ENCODE peak calls at places on chromosomes 16 and 17, in seven cellular contexts. One of them, this sample, is unnamed. For H3K36me3, the result is how much of the 10 kb centered on the place peaks cover.

GRCh38 chr17:6704472-6705052 is 8.6 kb downstream of the SLC13A5 start:
- DNase-seq in colonic mucosa: no peak
- DNase-seq in GM23248: no peak
- DNase-seq in Caco-2: no peak
- DNase-seq in lung: no peak
- DNase-seq in left lung: no peak
- DNase-seq in H7: no peak
- DNase-seq in this sample: peak

GRCh38 chr16:79600636-79601091 is at the start of gene MAF:
- DNase-seq in colonic mucosa: peak
- DNase-seq in GM23248: peak
- DNase-seq in Caco-2: peak
- DNase-seq in lung: peak
- DNase-seq in left lung: peak
- DNase-seq in H7: peak
- DNase-seq in this sample: peak

GRCh38 chr16:15894571-15895358 is 6.4 kb upstream of the CEP20 start:
- DNase-seq in colonic mucosa: no peak
- DNase-seq in GM23248: no peak
- DNase-seq in Caco-2: no peak
- DNase-seq in lung: no peak
- DNase-seq in left lung: no peak
- DNase-seq in H7: no peak
- DNase-seq in this sample: no peak

GRCh38 chr17:45753645-45754225 is 30.4 kb upstream of the CRHR1 start:
- DNase-seq in colonic mucosa: no peak
- DNase-seq in GM23248: no peak
- DNase-seq in Caco-2: no peak
- DNase-seq in lung: no peak
- DNase-seq in left lung: no peak
- DNase-seq in H7: no peak
- DNase-seq in this sample: no peak

GRCh38 chr16:6528217-6528616 is 804.4 kb upstream of the RBFOX1 start:
- DNase-seq in colonic mucosa: no peak
- DNase-seq in GM23248: no peak
- DNase-seq in Caco-2: no peak
- DNase-seq in lung: no peak
- DNase-seq in left lung: no peak
- DNase-seq in H7: no peak
- DNase-seq in this sample: no peak

GRCh38 chr16:74271879-74272278 is 24.7 kb upstream of the PSMD7 start:
- DNase-seq in colonic mucosa: no peak
- DNase-seq in GM23248: peak
- DNase-seq in Caco-2: no peak
- DNase-seq in lung: no peak
- DNase-seq in left lung: no peak
- DNase-seq in H7: no peak
- DNase-seq in this sample: no peak

GRCh38 chr17:9360610-9361571 is 214.7 kb downstream of the STX8 start:
- DNase-seq in colonic mucosa: no peak
- DNase-seq in GM23248: peak
- DNase-seq in Caco-2: no peak
- DNase-seq in lung: peak
- DNase-seq in left lung: no peak
- DNase-seq in H7: no peak
- DNase-seq in this sample: peak

GRCh38 chr16:12876778-12877177 is 24.6 kb upstream of the SHISA9 start:
- DNase-seq in colonic mucosa: no peak
- DNase-seq in GM23248: no peak
- DNase-seq in Caco-2: no peak
- DNase-seq in lung: no peak
- DNase-seq in left lung: no peak
- DNase-seq in H7: no peak
- DNase-seq in this sample: no peak

GRCh38 chr16:17963185-17963836 is 373.2 kb downstream of the NPIPA8 start:
- DNase-seq in colonic mucosa: no peak
- DNase-seq in GM23248: no peak
- DNase-seq in Caco-2: no peak
- DNase-seq in lung: no peak
- DNase-seq in left lung: no peak
- DNase-seq in H7: no peak
- DNase-seq in this sample: no peak

DNA sequence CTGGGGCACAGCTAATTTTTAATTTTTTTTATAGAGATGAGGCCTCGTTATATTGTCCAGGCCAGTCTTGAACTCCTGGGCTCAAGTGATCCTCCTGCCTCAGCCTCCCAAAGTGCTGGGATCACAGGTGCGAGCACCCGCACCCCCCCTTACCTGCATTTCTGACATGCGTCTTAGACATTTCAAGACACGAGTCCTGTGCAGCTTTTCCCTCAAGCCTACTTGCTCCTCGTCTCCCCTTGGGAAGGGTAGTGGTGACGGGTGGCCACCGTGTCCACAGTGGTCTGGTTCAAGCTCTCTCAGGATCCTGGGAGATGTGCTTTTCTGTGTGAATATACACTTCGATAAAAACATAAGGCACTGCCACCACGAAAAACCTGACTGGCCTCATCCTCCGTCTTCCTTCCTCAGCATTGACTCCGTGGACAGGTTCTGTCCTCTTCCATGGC is 9.6 kb downstream of the CANT1 start:
- DNase-seq in colonic mucosa: no peak
- DNase-seq in GM23248: no peak
- DNase-seq in Caco-2: peak
- DNase-seq in lung: no peak
- DNase-seq in left lung: no peak
- DNase-seq in H7: no peak
- DNase-seq in this sample: no peak
- H3K36me3 ChIP-seq in colonic mucosa: under half
- H3K36me3 ChIP-seq in GM23248: under half
- H3K36me3 ChIP-seq in Caco-2: under half
- H3K36me3 ChIP-seq in lung: under half
- H3K36me3 ChIP-seq in left lung: under half
- H3K36me3 ChIP-seq in H7: under half
- H3K36me3 ChIP-seq in this sample: under half

GRCh38 chr16:1751946-1752345 is 19.4 kb downstream of the NME3 start:
- DNase-seq in colonic mucosa: no peak
- DNase-seq in GM23248: no peak
- DNase-seq in Caco-2: no peak
- DNase-seq in lung: no peak
- DNase-seq in left lung: no peak
- DNase-seq in H7: no peak
- DNase-seq in this sample: no peak

GRCh38 chr16:1747934-1748333 is 23.4 kb downstream of the NME3 start:
- DNase-seq in colonic mucosa: no peak
- DNase-seq in GM23248: no peak
- DNase-seq in Caco-2: no peak
- DNase-seq in lung: no peak
- DNase-seq in left lung: no peak
- DNase-seq in H7: no peak
- DNase-seq in this sample: peak

GRCh38 chr16:1754204-1754603 is 17.1 kb downstream of the NME3 start:
- DNase-seq in colonic mucosa: no peak
- DNase-seq in GM23248: no peak
- DNase-seq in Caco-2: no peak
- DNase-seq in lung: no peak
- DNase-seq in left lung: no peak
- DNase-seq in H7: no peak
- DNase-seq in this sample: no peak

GRCh38 chr16:1749152-1750117 is 21.9 kb downstream of the NME3 start:
- DNase-seq in colonic mucosa: no peak
- DNase-seq in GM23248: peak
- DNase-seq in Caco-2: no peak
- DNase-seq in lung: no peak
- DNase-seq in left lung: no peak
- DNase-seq in H7: no peak
- DNase-seq in this sample: no peak

DNA sequence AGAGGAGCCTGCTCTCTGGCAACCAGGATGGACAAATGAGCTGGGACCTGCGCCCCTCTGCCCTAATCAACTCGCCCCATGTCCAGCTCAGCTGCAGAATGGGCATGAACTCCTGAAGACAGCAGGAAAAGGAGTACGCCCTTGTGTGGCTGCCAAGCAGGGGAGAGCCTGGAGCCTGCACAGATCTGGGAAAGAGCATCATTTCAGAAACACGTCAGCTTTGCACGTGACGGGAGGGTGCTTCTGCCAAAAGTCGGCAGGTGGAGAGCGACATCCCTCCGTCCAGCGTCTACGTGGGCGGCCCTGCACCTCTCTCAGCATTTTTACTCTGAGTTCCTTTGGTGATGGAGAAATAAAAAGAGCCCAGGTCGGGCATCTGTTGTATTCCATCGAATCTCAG is 18.5 kb downstream of the NME3 start:
- DNase-seq in colonic mucosa: no peak
- DNase-seq in GM23248: no peak
- DNase-seq in Caco-2: no peak
- DNase-seq in lung: no peak
- DNase-seq in left lung: no peak
- DNase-seq in H7: no peak
- DNase-seq in this sample: no peak
- H3K36me3 ChIP-seq in colonic mucosa: under half
- H3K36me3 ChIP-seq in GM23248: under half
- H3K36me3 ChIP-seq in Caco-2: under half
- H3K36me3 ChIP-seq in lung: under half
- H3K36me3 ChIP-seq in left lung: under half
- H3K36me3 ChIP-seq in H7: under half
- H3K36me3 ChIP-seq in this sample: under half

GRCh38 chr17:37574427-37574826 is 34.8 kb downstream of the SYNRG start:
- DNase-seq in colonic mucosa: no peak
- DNase-seq in GM23248: no peak
- DNase-seq in Caco-2: no peak
- DNase-seq in lung: no peak
- DNase-seq in left lung: no peak
- DNase-seq in H7: no peak
- DNase-seq in this sample: no peak

GRCh38 chr17:37567137-37567927 is 41.9 kb downstream of the SYNRG start:
- DNase-seq in colonic mucosa: no peak
- DNase-seq in GM23248: peak
- DNase-seq in Caco-2: no peak
- DNase-seq in lung: no peak
- DNase-seq in left lung: no peak
- DNase-seq in H7: no peak
- DNase-seq in this sample: no peak

GRCh38 chr17:37568350-37569053 is 40.7 kb downstream of the SYNRG start:
- DNase-seq in colonic mucosa: no peak
- DNase-seq in GM23248: peak
- DNase-seq in Caco-2: no peak
- DNase-seq in lung: no peak
- DNase-seq in left lung: no peak
- DNase-seq in H7: no peak
- DNase-seq in this sample: no peak

GRCh38 chr17:37571674-37572073 is 37.5 kb downstream of the SYNRG start:
- DNase-seq in colonic mucosa: no peak
- DNase-seq in GM23248: no peak
- DNase-seq in Caco-2: no peak
- DNase-seq in lung: no peak
- DNase-seq in left lung: no peak
- DNase-seq in H7: no peak
- DNase-seq in this sample: no peak

GRCh38 chr17:37570527-37571093 is 38.6 kb downstream of the SYNRG start:
- DNase-seq in colonic mucosa: peak
- DNase-seq in GM23248: peak
- DNase-seq in Caco-2: peak
- DNase-seq in lung: peak
- DNase-seq in left lung: peak
- DNase-seq in H7: peak
- DNase-seq in this sample: no peak
- H3K36me3 ChIP-seq in colonic mucosa: under half
- H3K36me3 ChIP-seq in GM23248: under half
- H3K36me3 ChIP-seq in Caco-2: under half
- H3K36me3 ChIP-seq in lung: under half
- H3K36me3 ChIP-seq in left lung: under half
- H3K36me3 ChIP-seq in H7: under half
- H3K36me3 ChIP-seq in this sample: under half

DNA sequence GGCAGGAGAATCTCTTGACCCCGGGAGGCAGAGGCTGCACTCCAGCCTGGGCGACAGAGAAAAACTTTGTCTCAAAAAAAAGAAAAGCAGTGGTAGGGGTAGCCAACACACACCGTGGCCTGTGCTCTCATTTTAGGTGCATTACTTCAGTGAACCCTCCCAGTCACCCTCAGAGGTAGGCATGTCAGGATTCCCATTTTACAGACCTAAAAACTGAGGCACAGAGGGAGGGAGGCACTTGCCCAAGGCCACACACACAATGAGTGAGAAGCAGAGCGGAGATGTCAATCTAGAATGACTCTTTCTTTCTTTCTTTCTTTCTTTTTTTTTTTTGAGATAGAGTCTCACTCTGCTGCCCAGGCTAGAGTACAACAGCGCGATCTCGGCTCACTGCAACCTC is 5.2 kb downstream of the COTL1 start:
- DNase-seq in colonic mucosa: no peak
- DNase-seq in GM23248: no peak
- DNase-seq in Caco-2: no peak
- DNase-seq in lung: no peak
- DNase-seq in left lung: no peak
- DNase-seq in H7: no peak
- DNase-seq in this sample: no peak
- H3K36me3 ChIP-seq in colonic mucosa: under half
- H3K36me3 ChIP-seq in GM23248: under half
- H3K36me3 ChIP-seq in Caco-2: under half
- H3K36me3 ChIP-seq in lung: under half
- H3K36me3 ChIP-seq in left lung: under half
- H3K36me3 ChIP-seq in H7: under half
- H3K36me3 ChIP-seq in this sample: under half

GRCh38 chr17:49707246-49707607 is 537 bp downstream of the SLC35B1 start:
- DNase-seq in colonic mucosa: no peak
- DNase-seq in GM23248: peak
- DNase-seq in Caco-2: no peak
- DNase-seq in lung: no peak
- DNase-seq in left lung: no peak
- DNase-seq in H7: peak
- DNase-seq in this sample: no peak
- H3K36me3 ChIP-seq in colonic mucosa: under half
- H3K36me3 ChIP-seq in GM23248: under half
- H3K36me3 ChIP-seq in Caco-2: under half
- H3K36me3 ChIP-seq in lung: under half
- H3K36me3 ChIP-seq in left lung: under half
- H3K36me3 ChIP-seq in H7: under half
- H3K36me3 ChIP-seq in this sample: under half

DNA sequence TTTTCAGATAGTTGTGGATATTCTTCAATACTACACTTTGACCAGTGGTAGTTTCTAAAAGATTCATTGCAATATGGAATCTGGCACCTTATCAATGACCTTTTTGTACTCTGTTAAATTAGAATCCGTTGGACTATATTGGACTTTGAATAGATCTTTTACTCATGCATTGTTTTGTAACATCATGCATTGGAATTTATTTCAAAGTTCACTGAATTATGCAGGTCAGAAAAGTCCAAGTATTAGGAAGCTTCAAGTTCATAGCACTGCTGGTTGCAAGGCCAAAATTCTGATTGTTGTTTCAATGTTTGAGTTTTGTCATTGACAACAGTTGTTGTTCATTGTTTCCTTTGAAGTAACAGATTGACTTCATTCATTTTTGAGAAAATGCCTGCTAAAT is 7.9 kb upstream of the DHRS11 start:
- DNase-seq in colonic mucosa: no peak
- DNase-seq in GM23248: no peak
- DNase-seq in Caco-2: no peak
- DNase-seq in lung: no peak
- DNase-seq in left lung: no peak
- DNase-seq in H7: no peak
- DNase-seq in this sample: no peak
- H3K36me3 ChIP-seq in colonic mucosa: under half
- H3K36me3 ChIP-seq in GM23248: half or more
- H3K36me3 ChIP-seq in Caco-2: under half
- H3K36me3 ChIP-seq in lung: half or more
- H3K36me3 ChIP-seq in left lung: under half
- H3K36me3 ChIP-seq in H7: under half
- H3K36me3 ChIP-seq in this sample: under half

GRCh38 chr17:4497101-4497824 is 1.4 kb upstream of the SPNS2 start:
- DNase-seq in colonic mucosa: no peak
- DNase-seq in GM23248: peak
- DNase-seq in Caco-2: no peak
- DNase-seq in lung: no peak
- DNase-seq in left lung: no peak
- DNase-seq in H7: no peak
- DNase-seq in this sample: peak
- H3K36me3 ChIP-seq in colonic mucosa: under half
- H3K36me3 ChIP-seq in GM23248: under half
- H3K36me3 ChIP-seq in Caco-2: under half
- H3K36me3 ChIP-seq in lung: under half
- H3K36me3 ChIP-seq in left lung: under half
- H3K36me3 ChIP-seq in H7: under half
- H3K36me3 ChIP-seq in this sample: under half